ENCODE peak calls at places on chromosomes 16 and 17, in seven cellular contexts. One of them, this sample, is unnamed.

GRCh38 chr17:49101054-49101534 is 31.5 kb upstream of the B4GALNT2 start:
- DNase-seq in stomach: peak; percentile 40
- DNase-seq in GM23338: no peak
- DNase-seq in upper lobe of left lung: no peak
- DNase-seq in GM12892: no peak
- DNase-seq in HCT116: peak; percentile 72
- DNase-seq in SK-N-SH: no peak
- DNase-seq in this sample: no peak

GRCh38 chr16:84532855-84533486 is 28.5 kb upstream of the MEAK7 start:
- DNase-seq in stomach: no peak
- DNase-seq in HCT116: no peak
- DNase-seq in upper lobe of left lung: no peak
- DNase-seq in SK-N-SH: no peak
- DNase-seq in GM12892: no peak
- DNase-seq in GM23338: no peak
- DNase-seq in this sample: no peak

GRCh38 chr17:5508855-5509254 is 22.5 kb downstream of the MIS12 start:
- DNase-seq in GM23338: peak; percentile 84
- DNase-seq in GM12892: no peak
- DNase-seq in HCT116: no peak
- DNase-seq in SK-N-SH: no peak
- DNase-seq in stomach: no peak
- DNase-seq in upper lobe of left lung: no peak
- DNase-seq in this sample: no peak

GRCh38 chr16:68470461-68471150 is 22.3 kb upstream of the SMPD3 start:
- DNase-seq in stomach: no peak
- DNase-seq in GM23338: no peak
- DNase-seq in upper lobe of left lung: no peak
- DNase-seq in SK-N-SH: no peak
- DNase-seq in GM12892: peak; percentile 46
- DNase-seq in HCT116: no peak
- DNase-seq in this sample: no peak

GRCh38 chr17:40779181-40779909 is 3.0 kb downstream of the KRT27 start:
- DNase-seq in GM12892: no peak
- DNase-seq in SK-N-SH: no peak
- DNase-seq in stomach: no peak
- DNase-seq in GM23338: peak; percentile 71
- DNase-seq in upper lobe of left lung: peak; percentile 88
- DNase-seq in HCT116: no peak
- DNase-seq in this sample: no peak

GRCh38 chr16:88484505-88485365 is 31.7 kb downstream of the ZFPM1 start:
- DNase-seq in SK-N-SH: no peak
- DNase-seq in GM23338: no peak
- DNase-seq in stomach: peak; percentile 74
- DNase-seq in upper lobe of left lung: peak; percentile 78
- DNase-seq in GM12892: no peak
- DNase-seq in HCT116: no peak
- DNase-seq in this sample: no peak

GRCh38 chr16:25735645-25736044 is 43.9 kb downstream of the HS3ST4 start:
- DNase-seq in stomach: no peak
- DNase-seq in SK-N-SH: no peak
- DNase-seq in upper lobe of left lung: no peak
- DNase-seq in HCT116: no peak
- DNase-seq in GM12892: no peak
- DNase-seq in GM23338: peak; percentile 3
- DNase-seq in this sample: no peak

GRCh38 chr17:48190871-48191270 is 83.3 kb downstream of the SNX11 start:
- DNase-seq in stomach: no peak
- DNase-seq in GM12892: no peak
- DNase-seq in upper lobe of left lung: no peak
- DNase-seq in SK-N-SH: no peak
- DNase-seq in GM23338: no peak
- DNase-seq in HCT116: no peak
- DNase-seq in this sample: no peak

GRCh38 chr17:55446581-55447205 is 25.1 kb upstream of the MMD start:
- DNase-seq in upper lobe of left lung: no peak
- DNase-seq in GM23338: no peak
- DNase-seq in GM12892: no peak
- DNase-seq in SK-N-SH: no peak
- DNase-seq in stomach: no peak
- DNase-seq in HCT116: no peak
- DNase-seq in this sample: no peak
- TF ChIP-seq POLR2AphosphoS5 in upper lobe of left lung: no peak
- TF ChIP-seq POLR2AphosphoS5 in GM23338: no peak
- TF ChIP-seq POLR2AphosphoS5 in GM12892: no peak
- TF ChIP-seq POLR2AphosphoS5 in SK-N-SH: no peak
- TF ChIP-seq POLR2AphosphoS5 in stomach: no peak
- TF ChIP-seq POLR2AphosphoS5 in HCT116: no peak
- TF ChIP-seq POLR2AphosphoS5 in this sample: no peak

GRCh38 chr16:81318711-81319110 is 3.9 kb downstream of the GAN start:
- DNase-seq in GM12892: no peak
- DNase-seq in GM23338: peak; percentile 28
- DNase-seq in SK-N-SH: no peak
- DNase-seq in stomach: no peak
- DNase-seq in upper lobe of left lung: no peak
- DNase-seq in HCT116: no peak
- DNase-seq in this sample: no peak

GRCh38 chr16:81316176-81316496 is 1.4 kb downstream of the GAN start:
- DNase-seq in upper lobe of left lung: no peak
- DNase-seq in GM12892: no peak
- DNase-seq in stomach: no peak
- DNase-seq in GM23338: no peak
- DNase-seq in HCT116: no peak
- DNase-seq in SK-N-SH: no peak
- DNase-seq in this sample: no peak

GRCh38 chr16:81314603-81315270 is at the start of gene GAN:
- DNase-seq in stomach: peak; percentile 96
- DNase-seq in HCT116: peak; percentile 94
- DNase-seq in upper lobe of left lung: peak; percentile 98
- DNase-seq in SK-N-SH: peak; percentile 95
- DNase-seq in GM12892: peak; percentile 79
- DNase-seq in GM23338: peak; percentile 99
- DNase-seq in this sample: peak; percentile 99

GRCh38 chr16:81313731-81314602 is 795 bp upstream of the GAN start:
- DNase-seq in GM23338: peak; percentile 94
- DNase-seq in HCT116: no peak
- DNase-seq in stomach: no peak
- DNase-seq in GM12892: no peak
- DNase-seq in upper lobe of left lung: no peak
- DNase-seq in SK-N-SH: peak; percentile 43
- DNase-seq in this sample: no peak

DNA sequence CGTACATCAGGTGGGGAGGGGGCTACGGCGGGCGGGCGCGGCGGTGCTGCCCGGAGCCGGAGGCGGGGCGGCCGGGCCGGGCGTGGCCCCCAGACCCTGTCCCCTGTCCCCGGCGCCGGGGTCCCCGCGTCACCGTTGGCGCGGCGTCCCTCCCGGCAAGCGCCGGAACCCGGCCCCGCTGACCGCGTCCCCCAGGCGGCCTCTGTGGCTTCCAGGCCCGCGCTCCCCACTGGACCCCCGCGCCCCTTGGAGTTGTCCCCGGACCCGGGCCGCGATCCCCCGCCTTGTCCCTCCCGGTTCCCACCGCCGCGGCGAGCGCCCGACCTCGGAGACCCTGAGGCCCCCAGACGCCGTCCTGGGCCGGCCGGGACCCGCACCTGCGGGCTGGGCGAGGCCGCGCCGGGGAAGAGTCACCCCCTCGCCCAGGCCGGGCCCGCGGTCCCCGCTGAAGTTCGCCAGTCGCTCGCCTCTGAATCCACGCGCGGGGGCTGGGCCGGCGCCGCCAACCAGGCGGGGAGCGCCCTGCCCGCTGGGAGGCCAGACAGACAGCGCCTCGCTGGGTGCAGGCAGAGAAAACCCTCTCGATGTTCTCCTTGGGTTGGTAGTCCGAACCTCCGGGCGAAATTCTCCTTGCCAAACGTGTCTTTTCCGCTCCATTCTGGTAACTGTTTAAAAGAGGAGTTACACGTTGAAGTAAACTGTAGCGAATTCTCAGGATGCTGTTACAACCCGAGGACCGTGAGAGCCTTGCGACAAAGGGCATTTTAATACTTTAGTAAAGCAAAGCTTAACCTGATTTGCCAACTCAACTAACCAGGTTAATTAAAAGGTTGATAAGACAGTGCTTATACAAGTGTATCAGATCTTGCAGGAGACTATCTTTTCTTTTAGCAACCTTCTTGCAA is 761 bp downstream of the GAN start:
- DNase-seq in GM12892: peak; percentile 38
- DNase-seq in GM23338: peak; percentile 33
- DNase-seq in stomach: peak; percentile 68
- DNase-seq in HCT116: no peak
- DNase-seq in SK-N-SH: peak; percentile 78
- DNase-seq in upper lobe of left lung: peak; percentile 93
- DNase-seq in this sample: no peak
- TF ChIP-seq POLR2AphosphoS5 in GM12892: no peak
- TF ChIP-seq POLR2AphosphoS5 in GM23338: no peak
- TF ChIP-seq POLR2AphosphoS5 in stomach: no peak
- TF ChIP-seq POLR2AphosphoS5 in HCT116: no peak
- TF ChIP-seq POLR2AphosphoS5 in SK-N-SH: no peak
- TF ChIP-seq POLR2AphosphoS5 in upper lobe of left lung: no peak
- TF ChIP-seq POLR2AphosphoS5 in this sample: peak; percentile 14

GRCh38 chr16:87305505-87306391 is 11.4 kb downstream of the C16orf95 start:
- DNase-seq in HCT116: no peak
- DNase-seq in GM12892: no peak
- DNase-seq in GM23338: peak; percentile 56
- DNase-seq in upper lobe of left lung: peak; percentile 64
- DNase-seq in SK-N-SH: no peak
- DNase-seq in stomach: no peak
- DNase-seq in this sample: no peak
- TF ChIP-seq POLR2AphosphoS5 in HCT116: no peak
- TF ChIP-seq POLR2AphosphoS5 in GM12892: no peak
- TF ChIP-seq POLR2AphosphoS5 in GM23338: no peak
- TF ChIP-seq POLR2AphosphoS5 in upper lobe of left lung: no peak
- TF ChIP-seq POLR2AphosphoS5 in SK-N-SH: no peak
- TF ChIP-seq POLR2AphosphoS5 in stomach: no peak
- TF ChIP-seq POLR2AphosphoS5 in this sample: no peak

GRCh38 chr17:65457183-65457582 is 104.3 kb downstream of the AXIN2 start:
- DNase-seq in stomach: no peak
- DNase-seq in HCT116: no peak
- DNase-seq in upper lobe of left lung: no peak
- DNase-seq in GM12892: no peak
- DNase-seq in SK-N-SH: no peak
- DNase-seq in GM23338: no peak
- DNase-seq in this sample: no peak

GRCh38 chr17:65455154-65455971 is 106.1 kb downstream of the AXIN2 start:
- DNase-seq in HCT116: no peak
- DNase-seq in SK-N-SH: no peak
- DNase-seq in upper lobe of left lung: no peak
- DNase-seq in GM23338: no peak
- DNase-seq in stomach: no peak
- DNase-seq in GM12892: no peak
- DNase-seq in this sample: no peak

GRCh38 chr17:65456368-65457151 is 104.9 kb downstream of the AXIN2 start:
- DNase-seq in stomach: no peak
- DNase-seq in GM23338: no peak
- DNase-seq in GM12892: no peak
- DNase-seq in HCT116: no peak
- DNase-seq in SK-N-SH: no peak
- DNase-seq in upper lobe of left lung: no peak
- DNase-seq in this sample: no peak

GRCh38 chr17:65455972-65456343 is 105.5 kb downstream of the AXIN2 start:
- DNase-seq in GM12892: no peak
- DNase-seq in stomach: no peak
- DNase-seq in SK-N-SH: peak; percentile 58
- DNase-seq in GM23338: peak; percentile 68
- DNase-seq in upper lobe of left lung: no peak
- DNase-seq in HCT116: no peak
- DNase-seq in this sample: no peak

GRCh38 chr17:65453204-65453931 is 108.1 kb downstream of the AXIN2 start:
- DNase-seq in stomach: no peak
- DNase-seq in GM12892: no peak
- DNase-seq in GM23338: peak; percentile 69
- DNase-seq in HCT116: no peak
- DNase-seq in upper lobe of left lung: no peak
- DNase-seq in SK-N-SH: no peak
- DNase-seq in this sample: no peak
- TF ChIP-seq POLR2AphosphoS5 in stomach: no peak
- TF ChIP-seq POLR2AphosphoS5 in GM12892: no peak
- TF ChIP-seq POLR2AphosphoS5 in GM23338: peak; percentile 91
- TF ChIP-seq POLR2AphosphoS5 in HCT116: no peak
- TF ChIP-seq POLR2AphosphoS5 in upper lobe of left lung: no peak
- TF ChIP-seq POLR2AphosphoS5 in SK-N-SH: no peak
- TF ChIP-seq POLR2AphosphoS5 in this sample: no peak

This sample was measured in esophagus muscularis mucosa.